ENCODE peak calls at places on chromosomes 3 and 15, in four cellular contexts. U is K562, K is tibial nerve, Z is ovary. B is an unnamed sample. For H3K27me3, the result is how much of the 10 kb centered on the place peaks cover.

GRCh38 chr3:119636194-119636593 is 24.2 kb downstream of the POPDC2 start:
- DNase-seq in U (no peak), K (no peak), Z (no peak), B (no peak)

GRCh38 chr3:99232696-99233095 is 331.2 kb upstream of the DCBLD2 start:
- DNase-seq in U (no peak), K (no peak), Z (no peak), B (no peak)

GRCh38 chr3:133277813-133278212 is 122.0 kb upstream of the BFSP2 start:
- DNase-seq in U (no peak), K (no peak), Z (no peak), B (no peak)

GRCh38 chr3:171757377-171758034 is 52.8 kb downstream of the PLD1 start:
- DNase-seq in U (no peak), K (no peak), Z (no peak), B (no peak)

GRCh38 chr3:126961191-126961790 is 21.6 kb upstream of the PLXNA1 start:
- DNase-seq in U (peak), K (peak), Z (peak), B (peak)

GRCh38 chr15:77606142-77607034 is 26.3 kb downstream of the LINGO1 start:
- DNase-seq in U (peak), K (no peak), Z (no peak), B (peak)

GRCh38 chr3:40333416-40333815 is 23.9 kb downstream of the EIF1B start:
- DNase-seq in U (no peak), K (no peak), Z (no peak), B (no peak)

GRCh38 chr3:184970186-184970585 is 158.2 kb downstream of the VPS8 start:
- DNase-seq in U (no peak), K (no peak), Z (no peak), B (no peak)

GRCh38 chr3:45054196-45054857 is 28.2 kb downstream of the CLEC3B start:
- DNase-seq in U (no peak), K (peak), Z (no peak), B (no peak)

GRCh38 chr3:17579289-17580031 is 163.0 kb downstream of the TBC1D5 start:
- DNase-seq in U (peak), K (no peak), Z (no peak), B (no peak)

GRCh38 chr3:195583831-195584542 is at the start of gene APOD:
- DNase-seq in U (peak), K (peak), Z (peak), B (peak)

GRCh38 chr3:126620743-126621142 is 34.2 kb downstream of the TXNRD3 start:
- DNase-seq in U (no peak), K (no peak), Z (no peak), B (no peak)

GRCh38 chr3:87350367-87351199 is 74.2 kb upstream of the POU1F1 start:
- DNase-seq in U (peak), K (no peak), Z (no peak), B (no peak)

GRCh38 chr15:70530035-70530499 is 233.3 kb downstream of the UACA start:
- DNase-seq in U (no peak), K (no peak), Z (no peak), B (no peak)

GRCh38 chr15:67906382-67906781 is 66.5 kb upstream of the RNU6-1 start:
- DNase-seq in U (no peak), K (no peak), Z (no peak), B (no peak)

GRCh38 chr3:10459954-10460754 is 45.2 kb downstream of the ATP2B2 start:
- DNase-seq in U (peak), K (no peak), Z (no peak), B (peak)

GRCh38 chr3:155676252-155676981 is 68.5 kb downstream of the PLCH1 start:
- DNase-seq in U (no peak), K (no peak), Z (no peak), B (peak)

GRCh38 chr3:46960081-46960701 is 16.4 kb downstream of the CCDC12 start:
- DNase-seq in U (no peak), K (no peak), Z (peak), B (no peak)

GRCh38 chr15:36589971-36590370 is 10.5 kb downstream of the CDIN1 start:
- DNase-seq in U (no peak), K (no peak), Z (no peak), B (no peak)

GRCh38 chr3:191020730-191021405 is 158.4 kb upstream of the GMNC start:
- DNase-seq in U (no peak), K (no peak), Z (no peak), B (no peak)

GRCh38 chr3:171326717-171327440 is 133.3 kb downstream of the TNIK start:
- DNase-seq in U (no peak), K (no peak), Z (no peak), B (no peak)

GRCh38 chr15:90201150-90201943 is at the start of gene SEMA4B:
- DNase-seq in U (peak), K (peak), Z (peak), B (peak)

GRCh38 chr15:37480482-37480881 is 380.1 kb upstream of the MEIS2 start:
- DNase-seq in U (no peak), K (no peak), Z (no peak), B (no peak)

GRCh38 chr3:34843479-34843870 is 795.9 kb upstream of the ARPP21 start:
- DNase-seq in U (no peak), K (no peak), Z (no peak), B (no peak)

GRCh38 chr15:42101861-42102260 is 7.5 kb upstream of the PLA2G4D start:
- DNase-seq in U (no peak), K (no peak), Z (no peak), B (no peak)

GRCh38 chr3:137767146-137768020 is 3.3 kb downstream of the SOX14 start:
- DNase-seq in U (no peak), K (no peak), Z (no peak), B (no peak)

DNA sequence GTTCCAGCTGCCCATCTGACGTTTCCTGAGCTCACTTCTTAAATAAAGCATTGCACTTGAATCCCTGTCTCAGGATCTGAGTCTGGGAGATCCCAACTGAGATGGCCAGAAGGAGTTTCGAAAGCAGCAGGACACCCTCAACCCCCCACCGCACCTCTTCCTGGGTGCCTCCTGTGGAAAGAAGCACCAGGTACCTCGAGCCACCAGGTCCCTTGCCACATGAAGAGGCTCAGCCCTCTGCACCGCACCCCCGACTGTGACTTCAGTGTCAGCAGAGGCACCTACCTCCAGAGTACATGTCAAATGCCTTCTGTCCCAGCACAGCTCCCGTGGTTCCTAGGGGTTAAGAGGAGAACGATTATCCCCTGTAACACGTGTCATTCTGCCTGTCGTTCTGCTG is 26.7 kb downstream of the FAM3D start:
- DNase-seq in U (no peak), K (no peak), Z (no peak), B (no peak)
- H3K27me3 ChIP-seq in U (under half), K (under half), Z (under half), B (under half)

GRCh38 chr15:51163843-51164242 is 69.1 kb upstream of the TNFAIP8L3 start:
- DNase-seq in U (no peak), K (no peak), Z (no peak), B (no peak)
- H3K4me3 ChIP-seq in U (no peak), K (no peak), Z (no peak), B (no peak)

GRCh38 chr3:121834079-121834730 is 655 bp downstream of the IQCB1 start:
- DNase-seq in U (peak), K (peak), Z (peak), B (peak)
- TF ChIP-seq EP300 in U (no peak), K (no peak), Z (no peak), B (no peak)

GRCh38 chr15:40807888-40808194 is 568 bp upstream of the DNAJC17 start:
- DNase-seq in U (no peak), K (no peak), Z (no peak), B (no peak)

GRCh38 chr15:40803076-40803475 is 3.8 kb upstream of the ZFYVE19 start:
- DNase-seq in U (no peak), K (no peak), Z (no peak), B (no peak)

GRCh38 chr15:40806672-40807027 is 239 bp upstream of the ZFYVE19 start:
- DNase-seq in U (no peak), K (no peak), Z (no peak), B (no peak)

GRCh38 chr15:40807028-40807887 is at the start of the genes DNAJC17 and ZFYVE19:
- DNase-seq in U (peak), K (peak), Z (peak), B (peak)

GRCh38 chr15:40803688-40804087 is 3.2 kb upstream of the ZFYVE19 start:
- DNase-seq in U (no peak), K (no peak), Z (no peak), B (no peak)
- H3K27me3 ChIP-seq in U (under half), K (under half), Z (under half), B (under half)

GRCh38 chr3:42071720-42072582 is 19.2 kb upstream of the TRAK1 start:
- DNase-seq in U (no peak), K (peak), Z (peak), B (peak)
- H3K4me3 ChIP-seq in U (no peak), K (peak), Z (peak), B (no peak)

B was measured in transverse colon.